ENCODE peak calls at places on chromosomes 13 and 19, in eight cellular contexts. One of them, this sample, is unnamed.

GRCh38 chr13:27319404-27319803 is 48.8 kb downstream of the RASL11A start:
- DNase-seq in astrocyte of the cerebellum: no peak
- DNase-seq in fibroblast of the aortic adventitia: no peak
- DNase-seq in T-helper 2 cell: no peak
- DNase-seq in hepatocyte: no peak
- DNase-seq in naive thymus-derived CD4-positive, alpha-beta T cell: no peak
- DNase-seq in omental fat pad: no peak
- DNase-seq in GM23248: no peak
- DNase-seq in this sample: no peak

GRCh38 chr19:49692102-49692599 is 1.2 kb downstream of the CPT1C start:
- DNase-seq in astrocyte of the cerebellum: no peak
- DNase-seq in fibroblast of the aortic adventitia: no peak
- DNase-seq in T-helper 2 cell: no peak
- DNase-seq in hepatocyte: no peak
- DNase-seq in naive thymus-derived CD4-positive, alpha-beta T cell: no peak
- DNase-seq in omental fat pad: no peak
- DNase-seq in GM23248: no peak
- DNase-seq in this sample: no peak

GRCh38 chr13:21435710-21436151 is 23.4 kb downstream of the ZDHHC20 start:
- DNase-seq in astrocyte of the cerebellum: no peak
- DNase-seq in fibroblast of the aortic adventitia: peak
- DNase-seq in T-helper 2 cell: peak
- DNase-seq in hepatocyte: peak
- DNase-seq in naive thymus-derived CD4-positive, alpha-beta T cell: no peak
- DNase-seq in omental fat pad: no peak
- DNase-seq in GM23248: peak
- DNase-seq in this sample: no peak

GRCh38 chr13:112146073-112146360 is 79.1 kb downstream of the SOX1 start:
- DNase-seq in astrocyte of the cerebellum: no peak
- DNase-seq in fibroblast of the aortic adventitia: no peak
- DNase-seq in T-helper 2 cell: no peak
- DNase-seq in hepatocyte: no peak
- DNase-seq in naive thymus-derived CD4-positive, alpha-beta T cell: no peak
- DNase-seq in omental fat pad: no peak
- DNase-seq in GM23248: no peak
- DNase-seq in this sample: no peak

GRCh38 chr19:5913739-5914357 is at the start of gene CAPS:
- DNase-seq in astrocyte of the cerebellum: no peak
- DNase-seq in fibroblast of the aortic adventitia: peak
- DNase-seq in T-helper 2 cell: no peak
- DNase-seq in hepatocyte: no peak
- DNase-seq in naive thymus-derived CD4-positive, alpha-beta T cell: no peak
- DNase-seq in omental fat pad: no peak
- DNase-seq in GM23248: peak
- DNase-seq in this sample: no peak

GRCh38 chr19:10389863-10390262 is 9.5 kb upstream of the TYK2 start:
- DNase-seq in astrocyte of the cerebellum: no peak
- DNase-seq in fibroblast of the aortic adventitia: no peak
- DNase-seq in T-helper 2 cell: peak
- DNase-seq in hepatocyte: no peak
- DNase-seq in naive thymus-derived CD4-positive, alpha-beta T cell: no peak
- DNase-seq in omental fat pad: no peak
- DNase-seq in GM23248: no peak
- DNase-seq in this sample: no peak

GRCh38 chr13:43874512-43875092 is 4.9 kb downstream of the CCDC122 start:
- DNase-seq in astrocyte of the cerebellum: no peak
- DNase-seq in fibroblast of the aortic adventitia: peak
- DNase-seq in T-helper 2 cell: peak
- DNase-seq in hepatocyte: no peak
- DNase-seq in naive thymus-derived CD4-positive, alpha-beta T cell: peak
- DNase-seq in omental fat pad: no peak
- DNase-seq in GM23248: peak
- DNase-seq in this sample: no peak

GRCh38 chr19:30649934-30650614 is 277.9 kb downstream of the ZNF536 start:
- DNase-seq in astrocyte of the cerebellum: peak
- DNase-seq in fibroblast of the aortic adventitia: peak
- DNase-seq in T-helper 2 cell: peak
- DNase-seq in hepatocyte: peak
- DNase-seq in naive thymus-derived CD4-positive, alpha-beta T cell: peak
- DNase-seq in omental fat pad: no peak
- DNase-seq in GM23248: peak
- DNase-seq in this sample: no peak

GRCh38 chr13:110445183-110445582 is 116.3 kb downstream of the RAB20 start:
- DNase-seq in astrocyte of the cerebellum: no peak
- DNase-seq in fibroblast of the aortic adventitia: no peak
- DNase-seq in T-helper 2 cell: no peak
- DNase-seq in hepatocyte: no peak
- DNase-seq in naive thymus-derived CD4-positive, alpha-beta T cell: no peak
- DNase-seq in omental fat pad: no peak
- DNase-seq in GM23248: peak
- DNase-seq in this sample: no peak

GRCh38 chr13:62473190-62473943 is 1057.7 kb upstream of the PCDH20 start:
- DNase-seq in astrocyte of the cerebellum: no peak
- DNase-seq in fibroblast of the aortic adventitia: no peak
- DNase-seq in T-helper 2 cell: no peak
- DNase-seq in hepatocyte: no peak
- DNase-seq in naive thymus-derived CD4-positive, alpha-beta T cell: no peak
- DNase-seq in omental fat pad: no peak
- DNase-seq in GM23248: no peak
- DNase-seq in this sample: no peak

GRCh38 chr19:49592486-49593232 is 1.7 kb downstream of the PRR12 start:
- DNase-seq in astrocyte of the cerebellum: no peak
- DNase-seq in fibroblast of the aortic adventitia: no peak
- DNase-seq in T-helper 2 cell: peak
- DNase-seq in hepatocyte: peak
- DNase-seq in naive thymus-derived CD4-positive, alpha-beta T cell: no peak
- DNase-seq in omental fat pad: no peak
- DNase-seq in GM23248: peak
- DNase-seq in this sample: no peak

GRCh38 chr13:83048419-83048818 is 833.9 kb downstream of the SLITRK1 start:
- DNase-seq in astrocyte of the cerebellum: peak
- DNase-seq in fibroblast of the aortic adventitia: peak
- DNase-seq in T-helper 2 cell: no peak
- DNase-seq in hepatocyte: no peak
- DNase-seq in naive thymus-derived CD4-positive, alpha-beta T cell: no peak
- DNase-seq in omental fat pad: no peak
- DNase-seq in GM23248: peak
- DNase-seq in this sample: no peak

GRCh38 chr19:751501-752341 is 809 bp downstream of the MISP start:
- DNase-seq in astrocyte of the cerebellum: no peak
- DNase-seq in fibroblast of the aortic adventitia: peak
- DNase-seq in T-helper 2 cell: no peak
- DNase-seq in hepatocyte: peak
- DNase-seq in naive thymus-derived CD4-positive, alpha-beta T cell: no peak
- DNase-seq in omental fat pad: no peak
- DNase-seq in GM23248: peak
- DNase-seq in this sample: no peak